ENCODE peak calls at places on chromosome 1, in nine cellular contexts. T is activated CD8-positive, alpha-beta memory T cell treated with anti-CD3 and anti-CD28 coated beads, Interleukin-2, amount 10 ng/mL, durations not matched to agents 7 days and 5 days; J is GM03348; W is GF-D8; R is nephron progenitor cell; K is CD4-positive, CD25-positive, alpha-beta regulatory T cell; F is heart right ventricle; D is activated naive CD4-positive, alpha-beta T cell treated with anti-CD3 and anti-CD28 coated beads, Interleukin-2, amount 10 ng/mL, durations not matched to agents 7 days and 5 days; Y is activated CD8-positive, alpha-beta T cell treated with anti-CD3 and anti-CD28 coated beads, Interleukin-2, amount 10 ng/mL, durations not matched to agents 7 days and 5 days. C is an unnamed sample.

GRCh38 chr1:118185083-118185899 is at the start of gene SPAG17:
- DNase-seq in Y (peak), R (peak), D (no peak), K (no peak), J (peak), T (no peak), F (peak), W (no peak), C (peak)

GRCh38 chr1:239898067-239898730 is 193.5 kb upstream of the FMN2 start:
- DNase-seq in D (peak), W (peak), F (peak), Y (peak), K (peak), J (peak), T (peak), R (peak), C (peak)

GRCh38 chr1:106113851-106114250 is 942.6 kb upstream of the PRMT6 start:
- DNase-seq in R (no peak), T (no peak), J (no peak), K (no peak), W (no peak), F (no peak), Y (no peak), D (no peak), C (no peak)

GRCh38 chr1:21149862-21150432 is 26.8 kb downstream of the EIF4G3 start:
- DNase-seq in T (no peak), K (no peak), D (no peak), R (no peak), F (peak), J (peak), W (no peak), Y (no peak), C (no peak)

GRCh38 chr1:179793281-179793680 is 50.2 kb downstream of the FAM163A start:
- DNase-seq in D (no peak), F (no peak), R (no peak), Y (no peak), T (no peak), K (no peak), W (no peak), J (no peak), C (no peak)

GRCh38 chr1:198498881-198499280 is 41.6 kb downstream of the ATP6V1G3 start:
- DNase-seq in T (no peak), R (no peak), F (no peak), J (no peak), D (no peak), W (no peak), K (no peak), Y (no peak), C (peak)

GRCh38 chr1:55600243-55600642 is 385.1 kb upstream of the USP24 start:
- DNase-seq in J (no peak), Y (no peak), F (no peak), R (no peak), W (no peak), K (no peak), D (no peak), T (no peak), C (no peak)

GRCh38 chr1:6410248-6410893 is 9.3 kb downstream of the HES2 start:
- DNase-seq in J (no peak), R (no peak), Y (no peak), W (no peak), D (no peak), F (no peak), K (no peak), T (no peak), C (no peak)

GRCh38 chr1:237745545-237745944 is 145.2 kb downstream of the ZP4 start:
- DNase-seq in D (no peak), T (no peak), R (no peak), W (no peak), Y (no peak), K (no peak), J (no peak), F (no peak), C (no peak)

GRCh38 chr1:78333426-78334012 is 157.3 kb upstream of the PTGFR start:
- DNase-seq in Y (peak), J (no peak), K (no peak), T (no peak), R (peak), D (no peak), W (no peak), F (no peak), C (peak)

GRCh38 chr1:3436901-3437300 is 17.6 kb upstream of the ARHGEF16 start:
- DNase-seq in J (no peak), D (no peak), K (no peak), W (no peak), F (no peak), R (no peak), T (no peak), Y (no peak), C (no peak)

GRCh38 chr1:113451710-113452109 is 61.4 kb downstream of the MAGI3 start:
- DNase-seq in D (no peak), F (no peak), Y (no peak), J (no peak), W (no peak), T (no peak), R (no peak), K (no peak), C (no peak)

GRCh38 chr1:27418326-27418761 is 25.9 kb downstream of the GPR3 start:
- DNase-seq in D (no peak), F (peak), W (no peak), R (no peak), Y (peak), T (peak), K (no peak), J (peak), C (peak)

GRCh38 chr1:220300442-220301121 is 28.3 kb upstream of the RAB3GAP2 start:
- DNase-seq in T (no peak), F (peak), W (no peak), J (peak), K (no peak), Y (no peak), D (no peak), R (peak), C (peak)

GRCh38 chr1:54791880-54792522 is 9.1 kb downstream of the TTC22 start:
- DNase-seq in T (peak), K (no peak), D (peak), W (no peak), F (no peak), Y (peak), R (peak), J (no peak), C (peak)

GRCh38 chr1:35833424-35833823 is 25.6 kb downstream of the AGO4 start:
- DNase-seq in R (no peak), F (no peak), T (no peak), Y (no peak), D (no peak), W (no peak), K (no peak), J (no peak), C (no peak)

GRCh38 chr1:222105393-222105737 is 363.5 kb upstream of the DUSP10 start:
- DNase-seq in W (no peak), R (no peak), Y (no peak), D (no peak), F (no peak), K (no peak), T (no peak), J (no peak), C (peak)

GRCh38 chr1:18264450-18265000 is 156.9 kb downstream of the IGSF21 start:
- DNase-seq in J (no peak), D (no peak), K (no peak), Y (no peak), F (no peak), W (no peak), R (no peak), T (no peak), C (no peak)

GRCh38 chr1:175218786-175219447 is 26.3 kb upstream of the KIAA0040 start:
- DNase-seq in J (no peak), T (no peak), F (no peak), Y (no peak), R (no peak), K (no peak), D (no peak), W (no peak), C (no peak)

GRCh38 chr1:179709841-179710329 is 33.2 kb upstream of the FAM163A start:
- DNase-seq in Y (no peak), R (no peak), T (no peak), W (no peak), D (peak), J (no peak), F (peak), K (peak), C (no peak)

GRCh38 chr1:46815133-46815532 is 16.3 kb downstream of the CYP4B1 start:
- DNase-seq in R (no peak), J (no peak), K (no peak), T (no peak), F (no peak), D (no peak), Y (no peak), W (no peak), C (no peak)

GRCh38 chr1:14438127-14438769 is 160.2 kb upstream of the KAZN start:
- DNase-seq in D (no peak), W (no peak), Y (no peak), F (no peak), J (no peak), T (no peak), K (no peak), R (no peak), C (no peak)

GRCh38 chr1:113320972-113321680 is 69.2 kb upstream of the MAGI3 start:
- DNase-seq in D (no peak), J (no peak), F (no peak), Y (no peak), W (no peak), K (no peak), T (no peak), R (no peak), C (no peak)

GRCh38 chr1:243483084-243483845 is 227.4 kb downstream of the SDCCAG8 start:
- DNase-seq in D (peak), R (peak), K (no peak), T (no peak), Y (peak), W (no peak), J (no peak), F (no peak), C (no peak)

GRCh38 chr1:184456189-184456588 is 69.4 kb downstream of the C1orf21 start:
- DNase-seq in W (peak), F (no peak), J (no peak), D (no peak), T (no peak), Y (no peak), R (no peak), K (no peak), C (no peak)

GRCh38 chr1:147168626-147169058 is 3.6 kb downstream of the PRKAB2 start:
- DNase-seq in K (no peak), F (no peak), R (no peak), Y (no peak), T (no peak), J (no peak), W (no peak), D (no peak), C (peak)

GRCh38 chr1:98661544-98662353 is at the start of gene SNX7:
- DNase-seq in R (peak), K (no peak), W (no peak), D (no peak), Y (no peak), F (peak), T (no peak), J (peak), C (peak)

GRCh38 chr1:8477199-8477982 is 159.5 kb downstream of the SLC45A1 start:
- DNase-seq in T (peak), F (no peak), W (no peak), D (no peak), Y (peak), J (peak), K (no peak), R (no peak), C (no peak)

GRCh38 chr1:80441664-80442063 is 1359.1 kb upstream of the ADGRL2 start:
- DNase-seq in W (no peak), T (no peak), J (no peak), D (no peak), F (no peak), R (no peak), Y (no peak), K (no peak), C (no peak)

GRCh38 chr1:246142320-246142893 is 364.7 kb downstream of the SMYD3 start:
- DNase-seq in T (no peak), Y (no peak), K (no peak), R (no peak), W (no peak), F (no peak), J (peak), D (no peak), C (peak)

GRCh38 chr1:104932949-104933679 is 1183.4 kb downstream of the AMY1C start:
- DNase-seq in T (no peak), D (no peak), R (no peak), J (no peak), K (no peak), W (no peak), Y (no peak), F (no peak), C (no peak)

GRCh38 chr1:51288578-51288977 is 41.8 kb downstream of the TTC39A start:
- DNase-seq in R (no peak), D (no peak), F (no peak), Y (no peak), J (no peak), K (no peak), W (no peak), T (no peak), C (no peak)